ENCODE peak calls at places on chromosome 9, in six cellular contexts. W is iris pigment epithelial cell; U is fibroblast of mammary gland; G is stimulated activated CD4-positive, alpha-beta T cell treated with anti-CD3 and anti-CD28 coated beads, Interleukin-4, amount 100 ng/mL, for 4 hours; O is GM04503; Z is activated naive CD4-positive, alpha-beta T cell treated with anti-CD3 and anti-CD28 coated beads, Interleukin-2, amount 10 ng/mL, durations not matched to agents 7 days and 5 days. J is an unnamed sample.

GRCh38 chr9:128098936-128099931 is 28.3 kb downstream of the PTGES2 start:
- DNase-seq in O (peak; percentile 90), Z (no peak), W (peak; percentile 58), U (peak; percentile 28), G (no peak), J (no peak)

GRCh38 chr9:13758876-13759275 is 479.4 kb upstream of the MPDZ start:
- DNase-seq in G (no peak), W (no peak), O (no peak), U (no peak), Z (no peak), J (no peak)

GRCh38 chr9:127979333-127980055 is 1.3 kb downstream of the EEIG1 start:
- DNase-seq in G (no peak), O (no peak), U (peak; percentile 45), W (peak; percentile 36), Z (peak; percentile 56), J (no peak)

GRCh38 chr9:5698810-5699556 is 70.1 kb downstream of the RIC1 start:
- DNase-seq in G (no peak), W (peak; percentile 49), O (no peak), Z (no peak), U (peak; percentile 21), J (no peak)

GRCh38 chr9:128152781-128153116 is 3.5 kb downstream of the LCN2 start:
- DNase-seq in Z (no peak), U (no peak), O (no peak), W (no peak), G (no peak), J (no peak)

GRCh38 chr9:137339045-137339444 is 37.0 kb upstream of the NRARP start:
- DNase-seq in G (no peak), O (no peak), U (no peak), W (peak; percentile 22), Z (no peak), J (no peak)

GRCh38 chr9:91732187-91733005 is 217.6 kb downstream of the ROR2 start:
- DNase-seq in G (no peak), Z (no peak), W (no peak), O (no peak), U (no peak), J (no peak)

GRCh38 chr9:110728058-110728457 is 59.5 kb downstream of the MUSK start:
- DNase-seq in Z (no peak), W (peak; percentile 25), O (no peak), U (no peak), G (no peak), J (no peak)

GRCh38 chr9:73081979-73082657 is 69.5 kb upstream of the ANXA1 start:
- DNase-seq in G (no peak), Z (no peak), U (peak; percentile 67), O (peak; percentile 19), W (peak; percentile 66), J (no peak)

GRCh38 chr9:134058716-134059115 is 9.1 kb downstream of the BRD3 start:
- DNase-seq in O (no peak), U (peak; percentile 30), W (no peak), G (no peak), Z (peak; percentile 8), J (peak; percentile 16)

GRCh38 chr9:72577212-72577753 is 55.9 kb downstream of the TMC1 start:
- DNase-seq in W (peak; percentile 88), U (peak; percentile 94), O (peak; percentile 76), G (no peak), Z (no peak), J (no peak)

GRCh38 chr9:131621551-131622321 is 76.4 kb downstream of the PRRT1B start:
- DNase-seq in W (no peak), U (no peak), O (no peak), Z (no peak), G (no peak), J (no peak)

GRCh38 chr9:124449381-124450151 is 685 bp upstream of the ADGRD2 start:
- DNase-seq in Z (no peak), U (no peak), G (no peak), W (no peak), O (no peak), J (no peak)

GRCh38 chr9:111975709-111976108 is 79.1 kb downstream of the UGCG start:
- DNase-seq in Z (peak; percentile 25), O (no peak), U (no peak), W (no peak), G (peak; percentile 14), J (no peak)